ENCODE peak calls at places on chromosomes 12 and 14, in six cellular contexts. M is GM12892, O is H1, A is K562, E is HepG2, I is GM12878. N is an unnamed sample.

GRCh38 chr12:91991397-91992187 is 154.1 kb downstream of the BTG1 start:
- DNase-seq in E (no peak), A (no peak), O (no peak), I (peak), M (no peak), N (no peak)

GRCh38 chr14:89379891-89380820 is 36.9 kb downstream of the FOXN3 start:
- DNase-seq in A (no peak), E (no peak), I (no peak), M (no peak), O (no peak), N (no peak)

GRCh38 chr14:88668448-88669116 is 105.7 kb downstream of the ZC3H14 start:
- DNase-seq in A (no peak), I (peak), O (no peak), M (no peak), E (no peak), N (no peak)

GRCh38 chr12:66662729-66663128 is 16.1 kb downstream of the GRIP1 start:
- DNase-seq in I (no peak), M (no peak), E (no peak), O (no peak), A (no peak), N (no peak)

GRCh38 chr12:22684526-22685118 is 59.7 kb downstream of the ETNK1 start:
- DNase-seq in E (peak), A (peak), I (peak), O (no peak), M (no peak), N (no peak)

GRCh38 chr14:63654346-63654745 is 12.7 kb upstream of the WDR89 start:
- DNase-seq in A (no peak), I (no peak), E (no peak), O (no peak), M (no peak), N (no peak)

GRCh38 chr12:108190529-108190928 is 61.4 kb downstream of the WSCD2 start:
- DNase-seq in M (no peak), E (no peak), A (no peak), O (no peak), I (no peak), N (no peak)

GRCh38 chr14:77498984-77499527 is 440 bp upstream of the ISM2 start:
- DNase-seq in E (peak), I (no peak), M (peak), O (no peak), A (no peak), N (peak)

GRCh38 chr12:37547611-37548010 is 769.0 kb upstream of the ALG10B start:
- DNase-seq in I (no peak), E (no peak), O (no peak), A (peak), M (no peak), N (no peak)

GRCh38 chr14:21852061-21852664 is 178.5 kb upstream of the OR4E1 start:
- DNase-seq in O (peak), M (no peak), A (peak), I (no peak), E (peak), N (no peak)

GRCh38 chr14:33061667-33062325 is 123.1 kb downstream of the NPAS3 start:
- DNase-seq in M (no peak), A (no peak), I (no peak), O (no peak), E (no peak), N (no peak)

GRCh38 chr12:113620437-113620976 is 148.8 kb upstream of the LHX5 start:
- DNase-seq in I (no peak), A (no peak), E (no peak), O (no peak), M (no peak), N (no peak)

GRCh38 chr12:125198647-125199046 is 133.4 kb downstream of the AACS start:
- DNase-seq in E (no peak), A (no peak), M (no peak), I (no peak), O (no peak), N (no peak)

GRCh38 chr12:125194999-125195398 is 129.8 kb downstream of the AACS start:
- DNase-seq in E (no peak), A (no peak), I (no peak), M (no peak), O (no peak), N (no peak)

GRCh38 chr12:125193798-125194562 is 128.7 kb downstream of the AACS start:
- DNase-seq in A (peak), E (no peak), M (no peak), I (no peak), O (no peak), N (no peak)

GRCh38 chr12:125193376-125193775 is 128.1 kb downstream of the AACS start:
- DNase-seq in A (no peak), E (no peak), M (no peak), I (no peak), O (no peak), N (no peak)

DNA sequence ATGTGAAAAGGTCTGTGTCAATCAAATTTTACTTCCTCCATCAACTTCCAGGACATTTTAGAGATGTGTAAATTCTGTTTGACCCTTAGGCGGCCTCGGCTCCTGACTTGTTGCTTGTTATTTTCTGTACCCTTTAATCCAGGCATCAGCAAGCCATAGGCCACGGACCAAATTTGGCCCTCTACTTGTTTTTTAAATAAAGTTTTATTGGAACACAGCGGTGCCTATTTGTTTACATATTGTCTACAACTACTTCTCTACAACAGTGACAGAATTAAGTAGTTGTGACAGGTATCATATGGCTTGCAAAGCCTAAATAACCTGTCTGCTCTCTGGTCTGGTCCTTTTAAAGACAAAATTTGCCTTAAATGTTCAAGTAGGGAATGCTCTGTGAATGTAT is 132.1 kb downstream of the AACS start:
- DNase-seq in E (no peak), A (no peak), M (no peak), O (no peak), I (no peak), N (no peak)
- TF ChIP-seq POLR2A in E (no peak), A (no peak), M (no peak), O (no peak), I (no peak), N (no peak)

DNA sequence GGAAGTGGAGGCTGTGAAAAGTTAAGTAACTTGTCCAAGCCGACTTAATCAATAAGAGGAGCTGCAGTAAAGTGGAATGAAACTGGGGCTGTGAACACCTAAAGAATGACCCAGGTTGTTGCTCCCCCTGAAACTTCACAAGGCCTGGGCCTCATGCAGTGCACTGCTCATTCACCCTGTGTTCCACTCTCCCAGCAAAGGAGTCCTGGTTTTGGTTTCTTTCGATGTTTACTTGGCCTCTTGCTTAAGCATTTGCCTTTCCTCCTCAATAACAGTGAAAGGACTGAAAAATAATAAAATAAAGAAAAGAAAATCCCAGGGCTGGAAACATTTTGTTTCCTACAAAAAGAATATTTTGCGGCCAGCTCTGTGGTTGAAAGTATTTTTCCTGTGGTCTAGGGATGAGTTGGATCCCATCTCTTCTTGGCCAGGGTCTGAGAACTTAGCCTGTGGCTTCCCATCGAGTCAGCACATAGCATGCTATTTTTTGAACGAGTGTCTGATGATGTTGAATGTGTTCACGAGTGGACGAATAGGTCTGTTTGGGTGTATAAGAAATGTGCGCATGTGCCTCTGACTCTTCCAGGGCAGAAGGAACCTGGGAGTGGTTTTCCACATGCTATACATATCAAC is 349.9 kb downstream of the ZFP36L1 start:
- DNase-seq in E (no peak), I (no peak), M (no peak), O (no peak), A (no peak), N (no peak)
- TF ChIP-seq POLR2AphosphoS5 in E (no peak), I (no peak), M (no peak), O (no peak), A (no peak), N (no peak)

DNA sequence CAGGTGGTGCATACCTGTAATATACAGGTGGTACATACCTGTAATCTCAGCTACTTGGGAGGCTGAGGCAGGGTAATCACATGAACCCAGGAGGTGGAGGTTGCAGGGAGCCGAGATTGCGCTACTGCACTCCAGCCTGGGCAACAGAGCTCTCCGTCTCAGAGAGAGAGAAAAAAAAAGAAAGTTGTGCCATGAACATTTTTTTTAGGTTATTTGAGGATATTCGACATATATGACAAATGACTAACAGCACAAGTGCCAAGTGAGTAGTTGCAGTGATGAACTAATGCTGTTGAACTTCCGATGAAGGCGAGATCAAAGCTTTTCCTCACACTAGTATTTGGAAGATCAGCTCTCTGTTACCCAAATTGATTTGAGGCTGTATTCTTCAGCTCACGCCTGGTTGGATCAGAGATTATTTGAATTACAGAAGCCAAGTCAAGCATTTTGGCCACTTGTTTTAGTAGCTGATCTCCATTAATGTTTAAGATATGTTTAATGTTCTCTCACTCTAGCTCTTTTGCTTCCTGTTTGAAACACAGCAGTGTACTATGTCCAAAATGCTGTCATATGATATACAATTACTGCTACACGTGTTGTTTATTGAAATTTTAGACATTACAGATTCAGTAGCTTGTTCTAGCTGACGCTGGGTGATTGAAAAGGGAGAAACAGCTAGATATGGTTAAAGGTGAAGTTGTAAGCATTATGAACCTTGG is 43.4 kb downstream of the WDR20 start:
- DNase-seq in E (no peak), O (no peak), A (no peak), I (no peak), M (no peak), N (no peak)
- TF ChIP-seq TAF1 in E (no peak), O (no peak), A (no peak), I (no peak), M (no peak), N (no peak)

DNA sequence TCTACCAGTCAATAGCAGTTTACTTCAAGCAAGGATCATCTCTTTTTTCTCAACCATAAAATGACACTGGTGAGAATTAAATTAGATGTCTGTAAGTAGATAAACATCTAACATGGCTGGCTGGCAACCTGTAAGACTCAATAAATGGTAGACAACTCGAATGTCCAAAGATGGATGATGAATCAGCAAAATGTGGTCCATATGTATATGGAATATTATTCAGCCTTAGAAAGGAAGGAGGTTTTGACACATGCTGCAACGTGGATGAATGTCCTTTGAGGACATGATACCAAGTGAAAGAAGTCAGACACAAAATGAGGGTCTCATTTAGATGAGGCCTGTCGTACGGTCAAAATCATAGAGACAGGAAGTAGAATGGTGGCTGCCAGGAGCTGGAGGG is 46.2 kb downstream of the SPRING1 start:
- DNase-seq in E (no peak), O (no peak), A (no peak), M (no peak), I (no peak), N (no peak)
- TF ChIP-seq POLR2A in E (no peak), O (no peak), A (no peak), M (no peak), I (no peak), N (no peak)

DNA sequence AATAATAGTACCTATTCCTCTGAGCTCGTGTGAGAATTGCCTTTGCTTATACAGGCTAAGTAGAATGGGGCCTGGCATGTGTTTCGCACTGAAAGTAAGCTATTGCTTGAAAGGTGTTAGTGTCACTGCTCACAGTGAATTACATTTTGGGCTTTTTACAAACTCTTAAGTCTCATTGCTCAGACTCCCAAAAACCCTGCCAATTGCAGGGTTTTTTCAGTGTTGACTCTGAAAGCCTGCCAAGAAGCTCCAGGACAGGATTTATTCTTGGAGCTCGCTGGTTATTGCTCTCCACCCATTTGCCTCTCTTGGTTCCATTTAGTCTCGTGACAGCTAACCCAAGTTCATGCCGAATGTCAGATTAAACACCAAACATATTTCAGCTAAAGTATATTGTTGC is 39.8 kb downstream of the NOPCHAP1 start:
- DNase-seq in I (no peak), E (no peak), A (no peak), O (no peak), M (no peak), N (no peak)
- TF ChIP-seq POLR2AphosphoS5 in I (no peak), E (no peak), A (no peak), O (no peak), M (no peak), N (no peak)

DNA sequence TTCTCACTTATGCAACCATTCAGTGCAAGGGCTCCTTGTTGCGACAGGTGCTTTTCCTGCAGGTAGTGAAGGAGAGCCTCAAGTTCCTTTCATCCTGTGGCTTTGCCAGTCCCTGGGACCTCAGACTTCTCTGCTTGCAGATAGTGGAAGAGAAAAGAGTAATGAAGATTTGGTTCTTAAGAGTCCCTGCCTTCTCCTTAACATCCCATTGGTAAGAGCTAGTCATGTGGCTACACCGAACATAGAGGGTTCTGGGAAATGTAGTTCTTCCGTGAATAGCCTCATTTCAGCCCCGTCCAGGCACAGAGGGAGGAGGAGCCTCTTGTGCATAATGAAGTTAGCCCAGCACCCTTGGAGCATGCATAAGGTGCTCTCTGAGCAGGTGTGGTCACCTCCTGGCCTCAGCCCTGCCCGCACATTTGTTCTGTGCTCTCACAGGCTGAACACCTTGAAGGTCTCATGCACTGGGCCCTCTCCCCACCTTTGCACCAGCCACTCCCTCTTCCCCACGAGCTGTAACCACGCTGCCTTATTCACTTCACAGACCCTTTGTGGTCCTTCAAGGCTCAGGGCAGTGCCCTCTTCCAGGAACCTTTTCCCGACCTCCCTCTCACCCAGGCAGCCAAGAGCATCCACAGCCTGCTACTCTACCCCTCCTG is 134.0 kb downstream of the BCL11B start:
- DNase-seq in M (no peak), E (no peak), O (no peak), I (no peak), A (peak), N (no peak)
- TF ChIP-seq TAF1 in M (no peak), E (no peak), O (no peak), I (no peak), A (no peak), N (no peak)

N was measured in GM12891.